ENCODE peak calls at places on chromosomes 5 and 9, in ten cellular contexts. B is CD8-positive, alpha-beta T cell; V is hepatocyte; U is upper lobe of left lung; T is right atrium auricular region; N is aorta; S is tibial artery; I is effector memory CD4-positive, alpha-beta T cell; X is GM23338; W is cardiac muscle cell. D is an unnamed sample.

GRCh38 chr5:10856646-10857332 is 95.8 kb upstream of the DAP start:
- DNase-seq in B (no peak), V (peak; percentile 76), U (peak; percentile 39), T (peak; percentile 71), N (no peak), S (no peak), I (no peak), X (peak; percentile 95), W (peak; percentile 53), D (no peak)

GRCh38 chr5:73682176-73682575 is 56.2 kb downstream of the ARHGEF28 start:
- DNase-seq in B (no peak), V (no peak), U (no peak), T (no peak), N (no peak), S (no peak), I (no peak), X (no peak), W (peak; percentile 27), D (no peak)

GRCh38 chr9:98555851-98556465 is 152.8 kb downstream of the GABBR2 start:
- DNase-seq in B (no peak), V (no peak), U (no peak), T (peak; percentile 21), N (no peak), S (no peak), I (no peak), X (no peak), W (no peak), D (no peak)

GRCh38 chr9:120928720-120929389 is 2.3 kb upstream of the TRAF1 start:
- DNase-seq in B (peak; percentile 71), V (peak; percentile 85), U (peak; percentile 89), T (peak; percentile 80), N (peak; percentile 93), S (peak; percentile 75), I (peak; percentile 64), X (peak; percentile 76), W (peak; percentile 67), D (peak; percentile 78)

GRCh38 chr5:58988938-58989337 is 406.1 kb downstream of the RAB3C start:
- DNase-seq in B (no peak), V (no peak), U (no peak), T (no peak), N (no peak), S (no peak), I (no peak), X (no peak), W (no peak), D (no peak)

GRCh38 chr9:91519520-91520270 is 96.1 kb upstream of the NFIL3 start:
- DNase-seq in B (no peak), V (no peak), U (no peak), T (no peak), N (no peak), S (no peak), I (no peak), X (no peak), W (no peak), D (no peak)

GRCh38 chr9:138111607-138112006 is 234.0 kb downstream of the CACNA1B start:
- DNase-seq in B (no peak), V (no peak), U (no peak), T (no peak), N (no peak), S (no peak), I (no peak), X (no peak), W (no peak), D (no peak)

GRCh38 chr5:123754903-123755302 is 242.9 kb downstream of the CSNK1G3 start:
- DNase-seq in B (no peak), V (no peak), U (no peak), T (no peak), N (no peak), S (no peak), I (no peak), X (no peak), W (peak; percentile 15), D (no peak)

GRCh38 chr5:83721878-83722779 is 1.5 kb upstream of the HAPLN1 start:
- DNase-seq in B (no peak), V (peak; percentile 90), U (peak; percentile 53), T (peak; percentile 74), N (peak; percentile 90), S (peak; percentile 60), I (no peak), X (peak; percentile 85), W (peak; percentile 84), D (peak; percentile 50)

GRCh38 chr9:34592895-34593601 is 3.5 kb upstream of the CNTFR start:
- DNase-seq in B (no peak), V (peak; percentile 60), U (peak; percentile 44), T (peak; percentile 91), N (peak; percentile 93), S (peak; percentile 85), I (no peak), X (peak; percentile 74), W (no peak), D (no peak)

GRCh38 chr5:169300468-169301385 is at the start of gene SLIT3:
- DNase-seq in B (no peak), V (peak; percentile 91), U (no peak), T (peak; percentile 86), N (peak; percentile 95), S (peak; percentile 78), I (no peak), X (peak; percentile 89), W (peak; percentile 90), D (no peak)

GRCh38 chr5:111511174-111512025 is 935 bp downstream of the STARD4 start:
- DNase-seq in B (no peak), V (peak; percentile 13), U (no peak), T (no peak), N (no peak), S (no peak), I (no peak), X (peak; percentile 17), W (no peak), D (peak; percentile 42)

GRCh38 chr9:18256574-18256973 is 217.4 kb upstream of the ADAMTSL1 start:
- DNase-seq in B (no peak), V (peak; percentile 43), U (no peak), T (no peak), N (no peak), S (no peak), I (no peak), X (peak; percentile 17), W (peak; percentile 58), D (peak; percentile 9)

GRCh38 chr5:134099288-134099872 is 15.1 kb upstream of the TCF7 start:
- DNase-seq in B (no peak), V (no peak), U (no peak), T (no peak), N (no peak), S (no peak), I (no peak), X (no peak), W (no peak), D (peak; percentile 46)

GRCh38 chr9:84874583-84874982 is 205.1 kb downstream of the NTRK2 start:
- DNase-seq in B (no peak), V (no peak), U (no peak), T (no peak), N (no peak), S (no peak), I (no peak), X (peak; percentile 21), W (peak; percentile 40), D (no peak)

GRCh38 chr5:104412649-104413240 is 850.2 kb upstream of the NUDT12 start:
- DNase-seq in B (no peak), V (peak; percentile 41), U (no peak), T (no peak), N (no peak), S (no peak), I (no peak), X (peak; percentile 77), W (peak; percentile 58), D (no peak)

GRCh38 chr9:70883056-70883455 is 238.4 kb downstream of the TRPM3 start:
- DNase-seq in B (no peak), V (no peak), U (no peak), T (no peak), N (no peak), S (no peak), I (no peak), X (no peak), W (peak; percentile 2), D (no peak)

GRCh38 chr5:140145818-140146522 is 20.2 kb downstream of the IGIP start:
- DNase-seq in B (peak; percentile 22), V (peak; percentile 93), U (peak; percentile 75), T (peak; percentile 77), N (peak; percentile 93), S (peak; percentile 63), I (peak; percentile 20), X (peak; percentile 80), W (peak; percentile 78), D (peak; percentile 78)

GRCh38 chr5:63135306-63135705 is 556.7 kb downstream of the LRRC70 start:
- DNase-seq in B (no peak), V (no peak), U (no peak), T (no peak), N (no peak), S (no peak), I (no peak), X (no peak), W (peak; percentile 77), D (no peak)

GRCh38 chr9:99811598-99812383 is 9.9 kb upstream of the NR4A3 start:
- DNase-seq in B (no peak), V (no peak), U (no peak), T (no peak), N (no peak), S (no peak), I (no peak), X (no peak), W (no peak), D (no peak)
- H3K27ac ChIP-seq in B (no peak overlapping the region), V (no peak overlapping the region), U (no peak overlapping the region), T (no peak overlapping the region), N (no peak overlapping the region), S (no peak overlapping the region), I (no peak overlapping the region), X (no peak overlapping the region), W (no peak overlapping the region), D (no peak overlapping the region)

DNA sequence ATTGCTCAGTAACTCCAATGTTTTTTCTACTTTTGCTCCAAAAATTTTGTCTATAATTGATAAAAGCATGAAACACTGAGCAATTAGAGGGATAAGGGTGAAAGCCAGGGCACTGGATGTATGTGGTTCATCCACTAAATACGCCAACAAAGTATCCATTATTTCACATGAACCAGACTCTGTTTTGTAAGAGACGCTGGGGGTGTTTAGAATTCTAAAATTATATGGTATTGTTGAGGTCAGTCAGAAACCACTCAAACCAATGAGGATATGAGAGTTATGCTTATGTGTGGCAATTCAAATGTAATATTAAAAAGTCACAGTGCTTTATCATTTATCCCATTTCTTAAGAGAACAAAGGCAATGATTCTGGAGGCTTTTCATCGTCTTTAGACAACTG is 220.2 kb downstream of the EFNA5 start:
- DNase-seq in B (no peak), V (no peak), U (no peak), T (no peak), N (no peak), S (no peak), I (no peak), X (no peak), W (no peak), D (no peak)
- H3K4me1 ChIP-seq in B (no peaks in the 10 kb centered on the region), V (peaks cover 7% of the 10 kb centered on the region), U (no peaks in the 10 kb centered on the region), T (no peaks in the 10 kb centered on the region), N (peaks cover 4% of the 10 kb centered on the region), S (no peaks in the 10 kb centered on the region), I (no peaks in the 10 kb centered on the region), X (peaks cover 7% of the 10 kb centered on the region), W (peaks cover 28% of the 10 kb centered on the region), D (no peaks in the 10 kb centered on the region)

GRCh38 chr5:173819521-173819920 is 68.6 kb upstream of the CPEB4 start:
- DNase-seq in B (no peak), V (no peak), U (no peak), T (no peak), N (no peak), S (no peak), I (no peak), X (no peak), W (no peak), D (no peak)
- H3K4me3 ChIP-seq in B (no peak overlapping the region), V (no peak overlapping the region), U (no peak overlapping the region), T (no peak overlapping the region), N (no peak overlapping the region), S (no peak overlapping the region), I (no peak overlapping the region), X (no peak overlapping the region), W (no peak overlapping the region), D (no peak overlapping the region)

GRCh38 chr5:67257063-67257462 is 60.5 kb upstream of the CD180 start:
- DNase-seq in B (no peak), V (peak; percentile 44), U (no peak), T (no peak), N (no peak), S (no peak), I (no peak), X (no peak), W (no peak), D (peak; percentile 76)
- H3K27ac ChIP-seq in B (no peak overlapping the region), V (peak overlapping the region; percentile 68), U (no peak overlapping the region), T (no peak overlapping the region), N (peak overlapping the region; percentile 17), S (peak overlapping the region; percentile 15), I (no peak overlapping the region), X (no peak overlapping the region), W (no peak overlapping the region), D (no peak overlapping the region)